ENCODE peak calls at places on chromosomes 12 and 14, in ten cellular contexts. U, I, K, H, O, E, R, B, Y and C are unnamed samples.

GRCh38 chr14:100469632-100470522 is 117.3 kb downstream of the BEGAIN start:
- DNase-seq in E (no peak), K (no peak), H (no peak), O (no peak), U (no peak), Y (no peak), B (no peak), I (no peak), R (no peak), C (no peak)

GRCh38 chr14:86296173-86296572 is 766.2 kb downstream of the FLRT2 start:
- DNase-seq in R (no peak), B (peak), O (no peak), E (peak), H (no peak), Y (no peak), K (peak), U (no peak), I (peak), C (no peak)

GRCh38 chr12:131917711-131918306 is 11.3 kb upstream of the PUS1 start:
- DNase-seq in U (no peak), H (no peak), R (no peak), Y (no peak), O (no peak), B (no peak), K (no peak), I (no peak), E (no peak), C (no peak)

GRCh38 chr12:22353615-22354325 is 19.3 kb upstream of the ST8SIA1 start:
- DNase-seq in R (no peak), K (no peak), E (no peak), Y (no peak), I (no peak), U (no peak), B (no peak), H (no peak), O (no peak), C (no peak)

GRCh38 chr14:24398298-24398942 is 383 bp upstream of the NYNRIN start:
- DNase-seq in K (no peak), U (no peak), Y (no peak), E (no peak), R (no peak), H (no peak), O (no peak), I (no peak), B (no peak), C (no peak)

GRCh38 chr12:74317078-74317581 is 220.5 kb upstream of the ATXN7L3B start:
- DNase-seq in H (no peak), Y (no peak), B (peak), U (no peak), R (no peak), K (peak), O (peak), E (no peak), I (peak), C (peak)

GRCh38 chr12:28303192-28303591 is 112.9 kb downstream of the CCDC91 start:
- DNase-seq in Y (no peak), I (no peak), E (no peak), H (no peak), B (no peak), O (no peak), K (no peak), R (no peak), U (no peak), C (no peak)

GRCh38 chr14:54673193-54674121 is 106.5 kb downstream of the SAMD4A start:
- DNase-seq in E (no peak), B (peak), I (no peak), Y (no peak), U (no peak), R (no peak), O (no peak), H (no peak), K (no peak), C (no peak)

GRCh38 chr12:2974560-2974971 is 15.4 kb downstream of the TEAD4 start:
- DNase-seq in U (no peak), O (no peak), B (no peak), H (no peak), I (no peak), Y (no peak), K (peak), E (no peak), R (no peak), C (no peak)

GRCh38 chr12:66823857-66824570 is 145.1 kb upstream of the GRIP1 start:
- DNase-seq in R (no peak), B (no peak), Y (no peak), K (peak), U (peak), I (peak), H (no peak), O (no peak), E (no peak), C (no peak)

GRCh38 chr12:49954863-49955830 is 4.6 kb downstream of the AQP2 start:
- DNase-seq in R (no peak), I (no peak), E (no peak), K (no peak), U (no peak), O (no peak), Y (no peak), H (no peak), B (no peak), C (no peak)

GRCh38 chr14:96253140-96253539 is 2.9 kb upstream of the BDKRB1 start:
- DNase-seq in K (peak), B (peak), R (no peak), O (peak), Y (no peak), U (peak), H (no peak), I (no peak), E (no peak), C (no peak)

GRCh38 chr12:6563448-6564050 is 4.5 kb downstream of the NOP2 start:
- DNase-seq in B (no peak), K (peak), R (peak), I (peak), E (peak), U (peak), H (no peak), Y (peak), O (no peak), C (peak)

GRCh38 chr12:118334939-118335567 is 37.7 kb downstream of the TAOK3 start:
- DNase-seq in I (no peak), H (no peak), E (no peak), R (no peak), U (no peak), B (peak), Y (no peak), O (no peak), K (no peak), C (no peak)

GRCh38 chr12:131615316-131616053 is 95.4 kb upstream of the SFSWAP start:
- DNase-seq in O (no peak), E (no peak), I (no peak), Y (no peak), B (no peak), K (no peak), H (no peak), U (peak), R (no peak), C (no peak)

GRCh38 chr12:22702690-22703089 is 77.7 kb downstream of the ETNK1 start:
- DNase-seq in O (no peak), U (no peak), I (no peak), Y (no peak), R (no peak), K (peak), E (no peak), B (no peak), H (no peak), C (peak)

GRCh38 chr12:113630625-113631024 is 159.0 kb upstream of the LHX5 start:
- DNase-seq in E (no peak), I (no peak), R (no peak), O (no peak), B (no peak), K (no peak), H (no peak), U (no peak), Y (no peak), C (no peak)

GRCh38 chr12:54207539-54208267 is 18.9 kb upstream of the SMUG1 start:
- DNase-seq in I (peak), H (no peak), E (peak), O (no peak), R (peak), U (peak), B (peak), K (peak), Y (peak), C (peak)